ENCODE peak calls at places on chromosomes 1 and 21, in nine cellular contexts. M, P, C, Y, Z, L, K, R and S are unnamed samples.

GRCh38 chr1:93338426-93338825 is 7.3 kb upstream of the DR1 start:
- DNase-seq in M (no peak), Y (no peak), P (peak; percentile 66), Z (peak; percentile 94), R (peak; percentile 96), L (peak; percentile 96), C (no peak), K (no peak), S (no peak)

GRCh38 chr1:155925506-155925905 is 8.7 kb downstream of the KHDC4 start:
- DNase-seq in L (no peak), P (no peak), K (no peak), R (no peak), Y (no peak), Z (no peak), C (no peak), M (no peak), S (no peak)

GRCh38 chr1:181128592-181129497 is 40.3 kb downstream of the IER5 start:
- DNase-seq in L (no peak), M (no peak), C (no peak), K (peak; percentile 85), P (no peak), Y (no peak), R (no peak), Z (no peak), S (no peak)

GRCh38 chr1:7591565-7591964 is 179.5 kb upstream of the VAMP3 start:
- DNase-seq in R (no peak), L (no peak), K (peak; percentile 59), Z (no peak), Y (no peak), M (peak; percentile 65), C (no peak), P (no peak), S (no peak)

GRCh38 chr1:39754026-39754569 is 15.4 kb downstream of the PPIE start:
- DNase-seq in L (peak; percentile 42), P (peak; percentile 79), Z (peak; percentile 8), Y (no peak), R (no peak), K (no peak), M (no peak), C (no peak), S (no peak)

GRCh38 chr21:35606136-35606535 is 454.2 kb downstream of the SETD4 start:
- DNase-seq in Z (no peak), R (no peak), C (no peak), Y (no peak), K (no peak), L (no peak), M (no peak), P (no peak), S (no peak)

GRCh38 chr1:17405898-17406759 is 33.3 kb downstream of the RCC2 start:
- DNase-seq in M (no peak), Y (peak; percentile 53), L (peak; percentile 65), C (no peak), R (peak; percentile 23), K (peak; percentile 79), Z (peak; percentile 73), P (peak; percentile 44), S (peak; percentile 34)

GRCh38 chr1:216612291-216612690 is 110.9 kb downstream of the ESRRG start:
- DNase-seq in Z (no peak), R (no peak), M (no peak), C (no peak), P (no peak), L (no peak), K (no peak), Y (no peak), S (no peak)

GRCh38 chr1:178109348-178110143 is 15.6 kb downstream of the RASAL2 start:
- DNase-seq in C (no peak), P (no peak), R (no peak), K (no peak), Z (peak; percentile 47), Y (no peak), M (no peak), L (peak; percentile 41), S (no peak)

GRCh38 chr1:82160036-82160435 is 359.3 kb downstream of the ADGRL2 start:
- DNase-seq in M (no peak), K (no peak), R (peak; percentile 83), C (no peak), L (peak; percentile 83), Z (peak; percentile 7), P (no peak), Y (no peak), S (no peak)

GRCh38 chr1:51237313-51237700 is 1.2 kb downstream of the RNF11 start:
- DNase-seq in M (no peak), P (no peak), L (peak; percentile 27), Z (no peak), Y (no peak), K (no peak), R (no peak), C (no peak), S (no peak)

GRCh38 chr1:6028042-6028895 is 17.4 kb upstream of the KCNAB2 start:
- DNase-seq in R (no peak), C (peak; percentile 65), L (no peak), K (peak; percentile 76), P (no peak), M (no peak), Y (peak; percentile 34), Z (no peak), S (no peak)

GRCh38 chr1:65804584-65804983 is 11.9 kb downstream of the PDE4B start:
- DNase-seq in L (peak; percentile 18), C (no peak), K (no peak), R (no peak), Z (no peak), Y (no peak), P (no peak), M (no peak), S (no peak)

GRCh38 chr1:72284398-72285073 is 2.2 kb upstream of the NEGR1 start:
- DNase-seq in Z (peak; percentile 94), C (no peak), Y (peak; percentile 22), M (peak; percentile 76), K (peak; percentile 64), R (peak; percentile 94), P (peak; percentile 85), L (peak; percentile 97), S (peak; percentile 17)

GRCh38 chr1:27339213-27339612 is 2.6 kb upstream of the SYTL1 start:
- DNase-seq in K (no peak), C (no peak), M (no peak), Y (no peak), Z (no peak), R (no peak), P (no peak), L (no peak), S (no peak)

GRCh38 chr1:43881415-43881814 is 52.2 kb upstream of the ARTN start:
- DNase-seq in Z (no peak), L (no peak), P (no peak), K (no peak), C (no peak), M (no peak), R (no peak), Y (no peak), S (no peak)

GRCh38 chr1:175225805-175226129 is 33.2 kb upstream of the KIAA0040 start:
- DNase-seq in M (no peak), P (no peak), Y (no peak), R (no peak), Z (no peak), C (no peak), L (no peak), K (no peak), S (no peak)
- H3K27ac ChIP-seq in M (no peak overlapping the region), P (no peak overlapping the region), Y (no peak overlapping the region), R (no peak overlapping the region), Z (no peak overlapping the region), C (no peak overlapping the region), L (no peak overlapping the region), K (no peak overlapping the region), S (no peak overlapping the region)

GRCh38 chr1:163169553-163169952 is 33.2 kb downstream of the RGS5 start:
- DNase-seq in R (peak; percentile 52), P (no peak), K (no peak), Y (no peak), C (no peak), Z (no peak), M (no peak), L (no peak), S (no peak)
- H3K4me1 ChIP-seq in R (peaks cover 61% of the 10 kb centered on the region), P (peaks cover 84% of the 10 kb centered on the region), K (peaks cover 21% of the 10 kb centered on the region), Y (no peaks in the 10 kb centered on the region), C (no peaks in the 10 kb centered on the region), Z (peaks cover 67% of the 10 kb centered on the region), M (peaks cover 6% of the 10 kb centered on the region), L (peaks cover 72% of the 10 kb centered on the region), S (no peaks in the 10 kb centered on the region)

GRCh38 chr1:201786824-201787223 is 42.1 kb upstream of the IPO9 start:
- DNase-seq in K (no peak), M (peak; percentile 78), P (no peak), Y (no peak), R (no peak), C (peak; percentile 90), L (no peak), Z (peak; percentile 80), S (no peak)
- H3K27ac ChIP-seq in K (peak overlapping the region; percentile 11), M (peak overlapping the region; percentile 46), P (no peak overlapping the region), Y (no peak overlapping the region), R (no peak overlapping the region), C (no peak overlapping the region), L (no peak overlapping the region), Z (peak overlapping the region; percentile 87), S (no peak overlapping the region)

GRCh38 chr1:2236695-2237677 is 8.9 kb downstream of the SKI start:
- DNase-seq in L (no peak), P (no peak), K (no peak), Z (peak; percentile 54), C (no peak), M (no peak), Y (no peak), R (no peak), S (no peak)

GRCh38 chr1:2239384-2239985 is 11.4 kb downstream of the SKI start:
- DNase-seq in M (no peak), Y (no peak), K (no peak), L (no peak), R (no peak), Z (no peak), P (no peak), C (no peak), S (no peak)

GRCh38 chr1:2235300-2235998 is 7.3 kb downstream of the SKI start:
- DNase-seq in R (no peak), K (peak; percentile 67), P (no peak), C (no peak), M (no peak), L (no peak), Y (no peak), Z (no peak), S (no peak)

GRCh38 chr1:2238361-2239055 is 10.4 kb downstream of the SKI start:
- DNase-seq in L (no peak), Z (no peak), Y (no peak), R (no peak), P (no peak), M (no peak), C (no peak), K (no peak), S (no peak)

DNA sequence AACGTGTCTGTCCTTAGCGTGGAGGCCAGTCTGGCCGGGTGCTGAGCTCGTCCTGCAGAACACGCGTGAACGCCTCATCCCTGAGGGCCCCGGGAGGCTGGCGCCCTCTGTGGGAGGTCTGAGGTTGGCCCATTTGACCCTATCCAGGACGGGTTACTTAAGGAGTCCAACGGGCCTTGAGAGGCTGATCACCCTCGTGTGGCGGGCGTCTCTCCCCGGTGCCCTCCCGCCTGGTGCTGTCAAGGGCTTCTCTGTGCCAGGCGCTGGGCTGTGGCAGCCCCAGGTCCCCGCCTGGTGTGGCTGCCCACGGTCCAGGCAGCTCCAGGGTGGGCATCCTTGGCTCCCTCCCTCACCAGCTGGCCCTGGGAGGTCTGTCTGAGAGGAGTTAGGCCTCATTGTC is 9.7 kb downstream of the SKI start:
- DNase-seq in P (no peak), Z (peak; percentile 66), K (no peak), L (no peak), Y (no peak), R (no peak), C (no peak), M (no peak), S (no peak)
- H3K4me1 ChIP-seq in P (peaks cover 24% of the 10 kb centered on the region), Z (peaks cover 57% of the 10 kb centered on the region), K (peaks cover 97% of the 10 kb centered on the region), L (peaks cover 15% of the 10 kb centered on the region), Y (peaks cover 28% of the 10 kb centered on the region), R (peaks cover 56% of the 10 kb centered on the region), C (peaks cover 3% of the 10 kb centered on the region), M (no peaks in the 10 kb centered on the region), S (peaks cover 54% of the 10 kb centered on the region)

GRCh38 chr1:161966076-161966475 is 57.6 kb downstream of the OLFML2B start:
- DNase-seq in Y (no peak), L (no peak), P (no peak), K (no peak), M (no peak), C (no peak), R (no peak), Z (no peak), S (no peak)
- H3K27ac ChIP-seq in Y (no peak overlapping the region), L (no peak overlapping the region), P (no peak overlapping the region), K (no peak overlapping the region), M (no peak overlapping the region), C (no peak overlapping the region), R (no peak overlapping the region), Z (no peak overlapping the region), S (no peak overlapping the region)